ENCODE peak calls at places on chromosomes 7 and 10, in six cellular contexts. E is gastrocnemius medialis, Z is HCT116, T is suprapubic skin, A is neural progenitor cell, I is mammary epithelial cell. S is an unnamed sample.

GRCh38 chr10:62744136-62744535 is 60.4 kb upstream of the ADO start:
- DNase-seq in E (no peak), Z (no peak), T (no peak), A (no peak), I (no peak), S (no peak)

GRCh38 chr10:63105811-63106755 is 27.0 kb upstream of the NRBF2 start:
- DNase-seq in E (peak; percentile 48), Z (no peak), T (peak; percentile 81), A (peak; percentile 42), I (peak; percentile 82), S (peak; percentile 76)

GRCh38 chr7:85292908-85293576 is 106.2 kb upstream of the SEMA3D start:
- DNase-seq in E (no peak), Z (no peak), T (no peak), A (no peak), I (no peak), S (no peak)

GRCh38 chr7:17706734-17707133 is 233.6 kb downstream of the SNX13 start:
- DNase-seq in E (no peak), Z (peak; percentile 65), T (no peak), A (peak; percentile 78), I (peak; percentile 65), S (peak; percentile 73)

GRCh38 chr10:62424026-62424425 is 49.9 kb downstream of the ZNF365 start:
- DNase-seq in E (no peak), Z (no peak), T (no peak), A (no peak), I (no peak), S (peak; percentile 30)

GRCh38 chr7:108089381-108089780 is 40.8 kb downstream of the LAMB4 start:
- DNase-seq in E (no peak), Z (no peak), T (no peak), A (no peak), I (no peak), S (no peak)

GRCh38 chr7:158849553-158850389 is 6.6 kb upstream of the DYNC2I1 start:
- DNase-seq in E (no peak), Z (no peak), T (no peak), A (no peak), I (no peak), S (peak; percentile 7)

GRCh38 chr10:126130291-126130710 is 233.9 kb downstream of the FANK1 start:
- DNase-seq in E (peak; percentile 38), Z (no peak), T (no peak), A (no peak), I (no peak), S (no peak)

GRCh38 chr7:69568266-69568665 is 30.0 kb upstream of the AUTS2 start:
- DNase-seq in E (no peak), Z (no peak), T (no peak), A (no peak), I (no peak), S (peak; percentile 31)

GRCh38 chr7:105664816-105665525 is 83.7 kb upstream of the EFCAB10 start:
- DNase-seq in E (no peak), Z (peak; percentile 79), T (no peak), A (peak; percentile 73), I (no peak), S (no peak)

GRCh38 chr7:119842786-119843185 is 430.2 kb upstream of the KCND2 start:
- DNase-seq in E (no peak), Z (no peak), T (no peak), A (no peak), I (no peak), S (no peak)

GRCh38 chr10:97765201-97765600 is 6.6 kb downstream of the SFRP5 start:
- DNase-seq in E (peak; percentile 42), Z (no peak), T (no peak), A (no peak), I (no peak), S (no peak)

GRCh38 chr7:44307905-44308740 is 17.3 kb downstream of the CAMK2B start:
- DNase-seq in E (no peak), Z (no peak), T (no peak), A (no peak), I (peak; percentile 83), S (peak; percentile 89)

GRCh38 chr7:31517103-31517502 is 3.2 kb downstream of the ITPRID1 start:
- DNase-seq in E (no peak), Z (no peak), T (no peak), A (no peak), I (no peak), S (no peak)

GRCh38 chr10:129936266-129936922 is 27.7 kb downstream of the EBF3 start:
- DNase-seq in E (no peak), Z (no peak), T (peak; percentile 72), A (no peak), I (no peak), S (no peak)

GRCh38 chr7:3910041-3910440 is 609.0 kb downstream of the SDK1 start:
- DNase-seq in E (no peak), Z (no peak), T (no peak), A (peak; percentile 56), I (no peak), S (no peak)

GRCh38 chr7:44391171-44391570 is 65.8 kb upstream of the CAMK2B start:
- DNase-seq in E (no peak), Z (no peak), T (no peak), A (no peak), I (no peak), S (no peak)

GRCh38 chr10:70367195-70367796 is 15.1 kb downstream of the LRRC20 start:
- DNase-seq in E (no peak), Z (no peak), T (no peak), A (no peak), I (no peak), S (peak; percentile 63)

GRCh38 chr7:92708105-92709042 is 118.2 kb upstream of the FAM133B start:
- DNase-seq in E (no peak), Z (no peak), T (no peak), A (no peak), I (no peak), S (no peak)

GRCh38 chr7:5636914-5637313 is 144.5 kb downstream of the RNF216 start:
- DNase-seq in E (peak; percentile 40), Z (no peak), T (peak; percentile 91), A (peak; percentile 36), I (peak; percentile 66), S (peak; percentile 55)

GRCh38 chr10:130739757-130740145 is 571.8 kb downstream of the TCERG1L start:
- DNase-seq in E (no peak), Z (no peak), T (peak; percentile 45), A (no peak), I (no peak), S (no peak)

GRCh38 chr10:86109421-86109820 is 257.2 kb downstream of the GRID1 start:
- DNase-seq in E (no peak), Z (no peak), T (no peak), A (no peak), I (no peak), S (no peak)

GRCh38 chr7:45601094-45601493 is 26.9 kb downstream of the ADCY1 start:
- DNase-seq in E (no peak), Z (no peak), T (no peak), A (no peak), I (no peak), S (no peak)

GRCh38 chr7:14582010-14582409 is 320.5 kb downstream of the DGKB start:
- DNase-seq in E (no peak), Z (no peak), T (no peak), A (no peak), I (no peak), S (no peak)

GRCh38 chr7:30594055-30594539 is 581 bp upstream of the GARS1 start:
- DNase-seq in E (peak; percentile 30), Z (no peak), T (no peak), A (peak; percentile 70), I (no peak), S (peak; percentile 39)

DNA sequence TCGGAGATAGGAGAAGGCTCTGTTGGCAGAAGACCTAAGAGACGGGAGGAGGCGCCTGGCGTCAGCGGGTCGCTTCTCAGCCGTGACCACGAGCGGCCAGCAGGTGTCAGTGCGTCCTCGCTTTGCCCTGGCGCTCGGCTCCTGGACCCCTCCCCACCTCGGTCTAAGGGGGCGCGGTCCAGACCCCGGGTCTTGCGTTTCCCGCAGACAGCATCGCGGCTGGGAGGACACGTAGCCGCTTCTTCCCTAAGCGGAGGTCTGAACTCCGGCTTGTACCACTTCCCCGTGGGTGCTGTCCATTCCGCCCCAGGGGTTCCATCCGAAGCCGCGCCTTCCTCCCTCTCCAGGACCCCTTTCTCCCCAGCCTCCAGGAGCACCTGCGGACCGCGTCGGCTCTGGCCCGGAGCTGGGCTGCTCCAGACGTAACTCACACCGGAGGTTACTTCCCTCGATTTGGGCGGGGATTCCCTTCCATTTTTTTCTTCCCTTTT is 593 bp upstream of the ADRA2A start:
- DNase-seq in E (no peak), Z (peak; percentile 13), T (no peak), A (peak; percentile 95), I (peak; percentile 37), S (no peak)
- H3K4me3 ChIP-seq in E (peak overlapping the region; percentile 62), Z (no peak overlapping the region), T (peak overlapping the region; percentile 56), A (peak overlapping the region; percentile 62), I (peak overlapping the region; percentile 45), S (peak overlapping the region; percentile 30)

DNA sequence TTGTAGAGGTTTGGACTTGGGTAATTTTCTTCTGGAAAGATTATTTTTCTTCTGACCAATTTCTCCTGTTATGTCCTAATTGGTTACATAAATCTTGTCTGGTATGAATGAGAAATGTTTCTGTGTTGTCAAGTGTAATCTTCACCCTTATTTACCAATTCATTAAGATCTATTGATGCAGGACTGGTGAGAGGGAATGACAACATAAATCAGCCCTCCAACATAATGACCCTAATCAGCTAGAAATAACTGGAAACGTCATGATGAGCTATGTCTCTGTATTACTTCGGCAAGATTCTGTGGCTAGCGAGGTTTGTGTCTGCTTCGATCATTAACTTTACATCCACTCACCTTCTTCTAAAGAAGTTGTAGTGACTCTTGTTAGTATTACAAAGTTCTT is 3.5 kb downstream of the FOXP2 start:
- DNase-seq in E (no peak), Z (no peak), T (no peak), A (no peak), I (no peak), S (no peak)
- H3K4me3 ChIP-seq in E (no peak overlapping the region), Z (no peak overlapping the region), T (no peak overlapping the region), A (no peak overlapping the region), I (no peak overlapping the region), S (no peak overlapping the region)

GRCh38 chr10:123148414-123149161 is 652 bp downstream of the HMX2 start:
- DNase-seq in E (no peak), Z (no peak), T (no peak), A (peak; percentile 66), I (peak; percentile 4), S (no peak)
- H3K4me3 ChIP-seq in E (no peak overlapping the region), Z (no peak overlapping the region), T (peak overlapping the region; percentile 31), A (peak overlapping the region; percentile 41), I (no peak overlapping the region), S (peak overlapping the region; percentile 14)

GRCh38 chr10:28730031-28730778 is 52.9 kb downstream of the BAMBI start:
- DNase-seq in E (no peak), Z (no peak), T (no peak), A (no peak), I (no peak), S (no peak)
- H3K4me3 ChIP-seq in E (no peak overlapping the region), Z (no peak overlapping the region), T (no peak overlapping the region), A (no peak overlapping the region), I (no peak overlapping the region), S (no peak overlapping the region)

GRCh38 chr7:150715738-150716137 is 675 bp upstream of the GIMAP1 start:
- DNase-seq in E (no peak), Z (no peak), T (no peak), A (no peak), I (no peak), S (no peak)
- H3K4me3 ChIP-seq in E (peak overlapping the region; percentile 52), Z (no peak overlapping the region), T (peak overlapping the region; percentile 46), A (no peak overlapping the region), I (no peak overlapping the region), S (no peak overlapping the region)

GRCh38 chr10:132452651-132453469 is 55.9 kb downstream of the PWWP2B start:
- DNase-seq in E (peak; percentile 71), Z (no peak), T (no peak), A (peak; percentile 86), I (peak; percentile 79), S (peak; percentile 48)
- H3K4me3 ChIP-seq in E (peak overlapping the region; percentile 37), Z (no peak overlapping the region), T (peak overlapping the region; percentile 5), A (peak overlapping the region; percentile 30), I (no peak overlapping the region), S (no peak overlapping the region)

GRCh38 chr7:50793947-50794570 is 11.4 kb upstream of the GRB10 start:
- DNase-seq in E (no peak), Z (no peak), T (no peak), A (no peak), I (no peak), S (no peak)
- H3K4me3 ChIP-seq in E (peak overlapping the region; percentile 61), Z (peak overlapping the region; percentile 43), T (peak overlapping the region; percentile 60), A (peak overlapping the region; percentile 68), I (no peak overlapping the region), S (peak overlapping the region; percentile 33)

S was measured in bronchial epithelial cell.